ENCODE peak calls at places on chromosomes 3 and 15, in five cellular contexts. Y is esophagus muscularis mucosa, A is MM.1S, N is HAP-1, P is IMR-90. B is an unnamed sample.

GRCh38 chr3:157119369-157119951 is 40.5 kb downstream of the CCNL1 start:
- DNase-seq in Y (no peak), A (no peak), N (no peak), P (no peak), B (no peak)

GRCh38 chr15:67945951-67946700 is 106.3 kb upstream of the RNU6-1 start:
- DNase-seq in Y (peak; percentile 70), A (no peak), N (peak; percentile 100), P (peak; percentile 44), B (no peak)

GRCh38 chr3:134253475-134254231 is 3.0 kb upstream of the RYK start:
- DNase-seq in Y (no peak), A (no peak), N (no peak), P (no peak), B (no peak)

GRCh38 chr3:16378920-16379319 is 113.9 kb downstream of the OXNAD1 start:
- DNase-seq in Y (no peak), A (no peak), N (no peak), P (peak; percentile 96), B (no peak)

GRCh38 chr3:31880020-31880419 is 101.0 kb downstream of the OSBPL10 start:
- DNase-seq in Y (no peak), A (no peak), N (no peak), P (peak; percentile 8), B (no peak)

GRCh38 chr15:65869954-65870871 is 922 bp downstream of the RAB11A start:
- DNase-seq in Y (no peak), A (no peak), N (peak; percentile 64), P (peak; percentile 31), B (no peak)

GRCh38 chr3:179068779-179069530 is 2.7 kb downstream of the ZMAT3 start:
- DNase-seq in Y (no peak), A (no peak), N (no peak), P (peak; percentile 40), B (no peak)

GRCh38 chr15:26294062-26294689 is 431.0 kb upstream of the ATP10A start:
- DNase-seq in Y (no peak), A (no peak), N (no peak), P (no peak), B (no peak)

GRCh38 chr3:48468329-48468731 is 21.8 kb downstream of the ATRIP start:
- DNase-seq in Y (no peak), A (no peak), N (no peak), P (no peak), B (no peak)

GRCh38 chr3:165346503-165346902 is 150.3 kb upstream of the SLITRK3 start:
- DNase-seq in Y (no peak), A (no peak), N (no peak), P (no peak), B (no peak)

GRCh38 chr15:66798426-66799061 is 96.5 kb downstream of the SMAD6 start:
- DNase-seq in Y (no peak), A (no peak), N (no peak), P (peak; percentile 87), B (no peak)

GRCh38 chr15:80787238-80787805 is 8.2 kb downstream of the CEMIP start:
- DNase-seq in Y (no peak), A (no peak), N (no peak), P (peak; percentile 40), B (no peak)
- H3K36me3 ChIP-seq in Y (no peaks in the 10 kb centered on the region), A (no peaks in the 10 kb centered on the region), N (no peaks in the 10 kb centered on the region), P (peaks cover 72% of the 10 kb centered on the region), B (no peaks in the 10 kb centered on the region)

DNA sequence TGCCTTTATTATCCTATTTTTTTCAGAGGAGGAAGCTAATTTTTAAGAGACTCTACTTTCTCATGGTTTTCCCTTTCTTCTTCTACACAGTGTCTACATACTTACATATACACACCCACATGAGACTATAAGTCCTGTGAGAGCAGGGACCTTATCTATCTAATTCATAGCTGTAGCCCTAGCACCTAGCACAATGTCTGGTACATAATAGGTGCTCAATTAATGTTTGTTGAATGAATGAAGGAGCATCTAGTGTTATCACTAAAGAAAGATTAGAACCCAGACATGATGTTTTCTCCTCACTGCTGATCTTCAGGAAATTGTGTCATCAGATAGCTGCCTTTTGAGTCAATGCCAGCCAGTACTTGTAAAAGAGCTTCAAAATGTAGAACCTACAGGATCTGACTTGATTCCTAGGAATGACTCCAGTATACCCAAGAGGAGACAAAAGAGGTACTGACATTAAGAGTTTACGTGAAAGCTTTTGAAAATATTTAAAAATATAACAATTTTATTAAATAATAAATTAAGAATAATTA is 2.5 kb downstream of the SCG5 start:
- DNase-seq in Y (no peak), A (no peak), N (peak; percentile 1), P (peak; percentile 66), B (no peak)
- H3K36me3 ChIP-seq in Y (no peaks in the 10 kb centered on the region), A (no peaks in the 10 kb centered on the region), N (peaks cover 8% of the 10 kb centered on the region), P (no peaks in the 10 kb centered on the region), B (no peaks in the 10 kb centered on the region)

DNA sequence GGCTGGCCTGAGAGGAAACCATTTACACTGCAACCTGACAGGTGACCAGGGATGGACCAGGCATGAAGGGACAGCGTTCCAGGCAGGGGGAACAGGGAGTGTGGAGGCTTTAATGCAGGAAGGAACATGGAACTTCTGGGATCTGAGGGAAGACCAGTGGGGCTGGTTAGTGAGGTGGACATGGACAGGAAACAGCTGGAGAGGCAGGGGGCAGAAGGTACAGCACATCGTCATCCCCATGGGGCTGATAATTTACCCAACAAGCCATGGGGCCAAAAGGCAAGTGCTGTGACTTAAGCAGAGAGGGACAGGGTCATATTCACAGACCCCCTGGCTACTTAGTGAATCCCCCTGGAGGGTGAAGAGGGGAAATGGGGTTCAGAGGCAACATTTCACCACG is 77.0 kb upstream of the LARS2 start:
- DNase-seq in Y (no peak), A (no peak), N (no peak), P (no peak), B (no peak)
- H3K36me3 ChIP-seq in Y (no peaks in the 10 kb centered on the region), A (no peaks in the 10 kb centered on the region), N (no peaks in the 10 kb centered on the region), P (no peaks in the 10 kb centered on the region), B (no peaks in the 10 kb centered on the region)

GRCh38 chr3:45974686-45975085 is 20.9 kb downstream of the FYCO1 start:
- DNase-seq in Y (no peak), A (no peak), N (no peak), P (no peak), B (no peak)

GRCh38 chr3:45969953-45970352 is 25.7 kb downstream of the FYCO1 start:
- DNase-seq in Y (no peak), A (no peak), N (no peak), P (no peak), B (no peak)

GRCh38 chr3:45975696-45976095 is 19.9 kb downstream of the FYCO1 start:
- DNase-seq in Y (no peak), A (no peak), N (no peak), P (no peak), B (no peak)

GRCh38 chr3:45969152-45969551 is 25.9 kb downstream of the CXCR6 start:
- DNase-seq in Y (no peak), A (no peak), N (no peak), P (no peak), B (no peak)

DNA sequence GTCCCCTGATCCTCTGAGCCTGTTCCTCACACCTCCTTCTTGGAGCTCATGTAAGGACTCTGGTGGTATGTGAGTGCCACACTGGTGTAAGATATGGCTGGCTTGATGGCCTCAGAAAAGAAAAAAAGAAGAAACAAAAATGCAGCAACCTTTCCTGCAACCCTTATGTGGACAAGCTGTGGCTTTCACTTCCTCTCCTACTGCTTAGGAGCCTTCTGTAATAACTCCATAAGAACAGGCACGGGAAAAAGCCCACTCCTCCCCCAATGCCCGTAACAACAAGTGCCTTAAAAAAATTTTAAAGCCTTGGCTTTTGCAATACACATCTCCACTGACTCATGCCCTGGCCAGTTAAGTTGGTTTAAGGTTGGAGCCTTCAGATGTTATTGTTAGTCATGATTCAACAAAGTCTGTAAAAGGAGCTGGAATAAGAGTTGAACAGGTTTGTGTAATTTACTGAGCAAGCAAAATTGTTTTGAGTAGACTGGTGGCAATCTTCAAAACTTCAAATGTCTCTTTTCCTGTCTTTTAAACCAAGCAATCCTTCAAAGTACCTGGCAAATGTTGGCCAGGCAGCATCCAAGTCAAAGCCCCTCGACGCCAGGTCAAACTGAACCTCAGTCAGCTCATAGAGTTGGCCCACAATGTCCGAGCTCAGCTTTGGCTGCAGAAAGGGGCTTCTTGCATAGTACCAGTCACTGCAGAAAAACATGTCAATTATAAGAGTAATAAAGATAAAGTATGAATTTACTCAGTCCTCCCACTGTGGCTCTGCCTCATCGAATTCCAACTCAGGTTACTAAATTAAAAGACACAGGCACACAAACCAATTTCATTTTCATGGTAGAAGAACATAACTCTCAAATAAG is 22.9 kb downstream of the FYCO1 start:
- DNase-seq in Y (no peak), A (peak; percentile 41), N (no peak), P (peak; percentile 97), B (no peak)
- H3K36me3 ChIP-seq in Y (peaks cover 58% of the 10 kb centered on the region), A (no peaks in the 10 kb centered on the region), N (peaks cover 54% of the 10 kb centered on the region), P (peaks cover 30% of the 10 kb centered on the region), B (peaks cover 22% of the 10 kb centered on the region)

DNA sequence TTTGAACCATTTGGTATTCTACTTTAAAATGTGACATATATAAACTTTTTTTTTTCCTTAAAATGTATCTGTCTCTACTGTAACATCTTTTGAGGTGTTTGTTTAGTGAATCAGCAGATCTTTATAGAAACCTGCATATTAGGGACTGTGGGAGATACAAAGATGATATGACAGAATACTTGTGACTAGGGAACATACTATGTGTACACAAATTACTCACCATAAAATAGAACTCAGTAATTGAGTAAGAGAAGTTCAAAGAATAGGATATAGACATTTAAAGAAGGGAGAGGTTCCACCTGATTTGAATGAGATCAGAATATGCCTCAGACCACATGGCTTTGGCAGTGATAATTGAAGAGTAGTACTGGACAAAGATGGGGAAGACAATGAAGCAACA is 47.9 kb downstream of the ATP2C1 start:
- DNase-seq in Y (no peak), A (no peak), N (no peak), P (peak; percentile 61), B (no peak)
- H3K36me3 ChIP-seq in Y (peaks cover 36% of the 10 kb centered on the region), A (peaks cover 3% of the 10 kb centered on the region), N (peaks cover 41% of the 10 kb centered on the region), P (peaks cover 15% of the 10 kb centered on the region), B (no peaks in the 10 kb centered on the region)

GRCh38 chr15:41556657-41557056 is 2.4 kb upstream of the TYRO3 start:
- DNase-seq in Y (no peak), A (no peak), N (no peak), P (no peak), B (no peak)
- H3K36me3 ChIP-seq in Y (peaks cover 5% of the 10 kb centered on the region), A (no peaks in the 10 kb centered on the region), N (peaks cover 7% of the 10 kb centered on the region), P (no peaks in the 10 kb centered on the region), B (no peaks in the 10 kb centered on the region)